ENCODE peak calls at places on chromosomes 7 and 10, in four cellular contexts. Q is WERI-Rb-1, Z is ovary, R is foreskin keratinocyte. V is an unnamed sample.

GRCh38 chr7:155804897-155805825 is 7.1 kb downstream of the SHH start:
- DNase-seq in Q (peak), Z (peak), R (peak), V (peak)

GRCh38 chr10:44416021-44416758 is 31.3 kb upstream of the CXCL12 start:
- DNase-seq in Q (no peak), Z (no peak), R (no peak), V (no peak)

GRCh38 chr10:119672291-119672690 is 21.1 kb downstream of the BAG3 start:
- DNase-seq in Q (no peak), Z (no peak), R (no peak), V (no peak)

GRCh38 chr10:49269523-49269922 is 29.4 kb upstream of the C10orf71 start:
- DNase-seq in Q (no peak), Z (no peak), R (no peak), V (no peak)

GRCh38 chr7:116501425-116502167 is 2.1 kb downstream of the CAV2 start:
- DNase-seq in Q (no peak), Z (no peak), R (no peak), V (peak)

GRCh38 chr7:111126987-111127386 is 36.1 kb downstream of the LRRN3 start:
- DNase-seq in Q (no peak), Z (no peak), R (peak), V (peak)

GRCh38 chr7:45044333-45044732 is 44.3 kb downstream of the CCM2 start:
- DNase-seq in Q (no peak), Z (no peak), R (no peak), V (no peak)

GRCh38 chr7:73528204-73528603 is 6.1 kb upstream of the BAZ1B start:
- DNase-seq in Q (no peak), Z (no peak), R (no peak), V (no peak)

GRCh38 chr10:128275405-128275804 is 149.2 kb upstream of the MKI67 start:
- DNase-seq in Q (no peak), Z (no peak), R (no peak), V (no peak)

GRCh38 chr7:95794917-95795515 is 22.7 kb downstream of the DYNC1I1 start:
- DNase-seq in Q (peak), Z (no peak), R (no peak), V (peak)

GRCh38 chr10:101467286-101467770 is 113.4 kb downstream of the BTRC start:
- DNase-seq in Q (peak), Z (no peak), R (peak), V (peak)

GRCh38 chr10:131982796-131983195 is 1.1 kb upstream of the BNIP3 start:
- DNase-seq in Q (no peak), Z (peak), R (no peak), V (no peak)

GRCh38 chr7:157684157-157684595 is 347.4 kb downstream of the DNAJB6 start:
- DNase-seq in Q (no peak), Z (no peak), R (no peak), V (no peak)

GRCh38 chr10:31317171-31317570 is 1.8 kb upstream of the ZEB1 start:
- DNase-seq in Q (no peak), Z (no peak), R (no peak), V (no peak)

GRCh38 chr7:46107610-46108217 is 186.6 kb upstream of the IGFBP3 start:
- DNase-seq in Q (no peak), Z (no peak), R (no peak), V (no peak)

GRCh38 chr7:34748244-34749039 is 90.4 kb downstream of the NPSR1 start:
- DNase-seq in Q (no peak), Z (peak), R (no peak), V (peak)

GRCh38 chr10:73744690-73744994 is 470 bp downstream of the SEC24C start:
- DNase-seq in Q (peak), Z (no peak), R (no peak), V (peak)

GRCh38 chr7:102875700-102876192 is 37.1 kb upstream of the LRRC17 start:
- DNase-seq in Q (no peak), Z (no peak), R (peak), V (peak)

GRCh38 chr7:17787257-17787656 is 153.0 kb downstream of the SNX13 start:
- DNase-seq in Q (no peak), Z (no peak), R (no peak), V (peak)

GRCh38 chr7:26588511-26588910 is 275.9 kb downstream of the SKAP2 start:
- DNase-seq in Q (peak), Z (no peak), R (no peak), V (no peak)

GRCh38 chr10:43772191-43772590 is 123.5 kb upstream of the ZNF32 start:
- DNase-seq in Q (no peak), Z (no peak), R (no peak), V (no peak)

GRCh38 chr7:12092499-12093130 is 118.5 kb upstream of the TMEM106B start:
- DNase-seq in Q (no peak), Z (no peak), R (no peak), V (peak)

GRCh38 chr10:122954731-122955050 is 664 bp upstream of the C10orf88 start:
- DNase-seq in Q (no peak), Z (no peak), R (no peak), V (no peak)

GRCh38 chr10:94205370-94205930 is 157.3 kb downstream of the NOC3L start:
- DNase-seq in Q (no peak), Z (no peak), R (no peak), V (no peak)

GRCh38 chr10:13587367-13587766 is 602 bp downstream of the PRPF18 start:
- DNase-seq in Q (no peak), Z (peak), R (no peak), V (peak)

GRCh38 chr10:13586676-13587355 is at the start of gene PRPF18:
- DNase-seq in Q (peak), Z (peak), R (peak), V (peak)

GRCh38 chr10:13592306-13592705 is 5.5 kb downstream of the PRPF18 start:
- DNase-seq in Q (no peak), Z (no peak), R (no peak), V (no peak)

GRCh38 chr10:13590886-13591285 is 4.1 kb downstream of the PRPF18 start:
- DNase-seq in Q (no peak), Z (no peak), R (no peak), V (no peak)

DNA sequence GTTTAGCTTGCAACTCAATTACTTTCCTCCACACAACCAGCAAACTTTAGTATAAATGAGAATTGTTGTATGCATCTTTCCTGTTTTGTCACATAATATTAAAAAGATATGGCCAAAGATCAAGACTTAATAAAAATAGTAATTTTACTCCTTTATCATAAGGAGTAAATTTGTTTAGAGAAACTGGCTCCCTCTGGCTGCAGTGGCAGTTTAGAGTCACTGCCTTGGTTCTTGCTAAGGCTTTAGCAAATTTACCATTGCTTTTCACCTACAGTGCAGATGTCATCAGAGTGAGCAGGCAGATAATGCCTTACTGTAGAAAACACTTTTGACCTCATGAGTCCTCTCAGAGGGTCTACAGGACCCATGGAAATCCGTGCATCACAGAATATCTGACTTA is 2.6 kb downstream of the PRPF18 start:
- DNase-seq in Q (no peak), Z (no peak), R (no peak), V (no peak)
- TF ChIP-seq CTCF in Q (no peak), Z (no peak), R (peak), V (peak)

GRCh38 chr10:106722524-106722923 is 442.0 kb downstream of the SORCS1 start:
- DNase-seq in Q (no peak), Z (no peak), R (no peak), V (no peak)
- TF ChIP-seq CTCF in Q (no peak), Z (no peak), R (no peak), V (no peak)

GRCh38 chr7:70459546-70459945 is 672.4 kb upstream of the GALNT17 start:
- DNase-seq in Q (no peak), Z (no peak), R (no peak), V (no peak)
- TF ChIP-seq CTCF in Q (no peak), Z (no peak), R (no peak), V (no peak)

GRCh38 chr7:2529161-2530075 is 9.8 kb downstream of the LFNG start:
- DNase-seq in Q (no peak), Z (no peak), R (no peak), V (peak)
- TF ChIP-seq CTCF in Q (no peak), Z (no peak), R (no peak), V (no peak)

DNA sequence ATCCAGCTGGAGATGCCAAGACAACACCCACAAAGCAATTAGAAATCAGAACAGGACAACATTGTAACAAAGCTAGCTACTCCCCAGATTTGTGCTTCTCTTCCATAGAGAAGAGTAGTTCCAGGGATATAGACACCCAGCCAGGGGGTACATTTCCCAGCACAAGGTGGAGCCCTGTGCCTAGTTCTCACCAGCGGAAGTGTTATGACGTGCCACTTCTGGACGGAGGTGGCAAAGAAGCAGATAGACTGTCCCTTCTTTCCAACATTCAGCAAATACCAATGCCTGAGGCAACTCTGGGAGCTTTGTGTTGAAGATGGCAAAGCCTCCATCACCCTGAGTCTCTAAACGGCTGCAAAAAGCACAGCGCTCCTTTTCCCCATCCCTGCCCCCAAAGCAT is 23.4 kb upstream of the GSAP start:
- DNase-seq in Q (peak), Z (no peak), R (no peak), V (peak)
- TF ChIP-seq CTCF in Q (peak), Z (no peak), R (peak), V (peak)

DNA sequence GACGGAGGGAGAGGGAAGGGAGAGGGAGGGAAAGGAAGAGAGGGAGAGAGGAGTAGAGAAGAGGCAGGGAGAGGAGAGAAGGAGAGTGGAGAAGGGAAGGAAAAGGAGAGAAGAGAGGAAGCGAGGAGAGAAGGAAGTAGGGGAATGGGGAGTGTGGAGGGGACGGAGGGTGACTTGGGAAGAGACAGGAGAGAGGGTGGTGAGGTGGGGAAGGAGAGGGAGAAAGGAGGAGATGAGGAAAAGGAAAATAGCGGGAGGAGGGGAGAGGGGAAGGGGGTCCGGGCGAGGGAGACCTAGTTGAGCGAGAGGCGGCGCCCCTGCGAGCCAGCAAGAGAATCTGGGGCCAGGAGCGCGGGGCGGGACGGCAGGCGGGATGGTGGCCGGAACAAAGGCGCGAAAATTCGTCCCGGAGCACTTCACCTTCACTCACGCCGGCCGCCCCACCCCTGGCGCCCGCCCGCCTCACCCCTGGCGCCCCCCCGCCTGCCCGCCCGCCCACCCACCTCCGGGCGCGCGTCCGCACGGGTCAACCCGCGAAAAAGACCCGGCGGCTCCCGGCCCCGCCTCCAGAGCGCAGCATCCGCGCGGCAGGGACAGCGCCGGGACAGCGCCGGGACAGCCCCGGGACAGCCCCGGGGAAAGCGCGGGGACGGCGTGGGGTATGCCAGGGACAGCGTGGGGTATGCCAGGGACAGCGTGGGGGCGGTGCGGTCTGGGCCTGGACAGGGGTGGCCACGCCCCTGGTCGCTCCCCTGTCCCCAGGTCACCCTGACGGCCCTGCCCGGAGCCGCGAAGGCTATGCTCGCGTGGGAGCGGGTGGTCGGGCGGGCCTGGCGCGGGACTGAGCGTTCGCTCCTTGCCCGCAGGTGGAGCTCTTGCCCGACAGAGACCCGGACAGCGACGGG is 4.2 kb downstream of the VSTM2A start:
- DNase-seq in Q (peak), Z (no peak), R (no peak), V (no peak)
- TF ChIP-seq CTCF in Q (peak), Z (no peak), R (peak), V (peak)

GRCh38 chr10:117450940-117451339 is 75.7 kb upstream of the PDZD8 start:
- DNase-seq in Q (no peak), Z (no peak), R (no peak), V (no peak)

GRCh38 chr10:117445992-117446391 is 70.8 kb upstream of the PDZD8 start:
- DNase-seq in Q (no peak), Z (no peak), R (no peak), V (no peak)

GRCh38 chr10:117448840-117449239 is 73.6 kb upstream of the PDZD8 start:
- DNase-seq in Q (no peak), Z (no peak), R (no peak), V (no peak)

GRCh38 chr10:117454502-117454901 is 79.3 kb upstream of the PDZD8 start:
- DNase-seq in Q (no peak), Z (no peak), R (no peak), V (peak)

GRCh38 chr10:117449636-117450035 is 74.4 kb upstream of the PDZD8 start:
- DNase-seq in Q (no peak), Z (no peak), R (no peak), V (no peak)
- TF ChIP-seq CTCF in Q (peak), Z (no peak), R (peak), V (no peak)

GRCh38 chr7:101625076-101625914 is 3.8 kb downstream of the MYL10 start:
- DNase-seq in Q (no peak), Z (no peak), R (no peak), V (no peak)
- TF ChIP-seq CTCF in Q (no peak), Z (no peak), R (no peak), V (no peak)

GRCh38 chr7:103967401-103967800 is 22.1 kb downstream of the RELN start:
- DNase-seq in Q (no peak), Z (no peak), R (no peak), V (no peak)

DNA sequence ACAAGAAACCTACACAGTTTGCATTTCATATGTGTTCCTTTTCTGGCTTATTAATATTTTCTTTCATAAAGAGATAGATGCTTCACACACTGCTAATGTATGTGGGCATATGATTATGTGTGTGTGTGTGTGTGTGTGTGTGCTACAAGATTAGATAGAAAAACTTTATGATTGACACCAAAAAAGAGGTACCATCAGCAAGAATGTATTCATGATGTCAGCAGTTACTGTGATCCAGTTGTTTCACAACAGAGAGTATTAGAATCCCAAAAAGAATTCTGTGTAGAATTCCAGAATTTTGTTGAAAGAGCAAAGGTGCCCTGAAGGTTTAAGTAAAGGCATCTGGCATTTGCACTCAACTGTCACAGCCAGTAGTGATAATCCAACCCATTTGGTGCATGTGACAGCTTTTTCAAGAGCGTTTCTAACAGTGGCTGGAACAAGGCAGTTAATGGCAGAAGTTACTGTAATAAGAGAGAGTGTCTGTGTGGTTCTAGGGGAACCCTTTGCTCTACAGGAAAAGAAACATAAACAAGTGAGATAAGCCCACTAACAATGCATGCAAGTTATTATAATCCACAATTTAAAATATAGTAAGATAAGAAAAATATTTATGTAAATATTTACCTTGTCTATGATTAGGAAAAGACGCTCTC is 16.6 kb downstream of the RELN start:
- DNase-seq in Q (no peak), Z (no peak), R (no peak), V (no peak)
- TF ChIP-seq CTCF in Q (no peak), Z (no peak), R (no peak), V (no peak)

GRCh38 chr7:100632951-100633717 is 8.2 kb downstream of the TFR2 start:
- DNase-seq in Q (peak), Z (peak), R (no peak), V (no peak)
- TF ChIP-seq CTCF in Q (peak), Z (peak), R (peak), V (no peak)

V was measured in MCF 10A.